ENCODE peak calls at places on chromosomes 1 and 21, in seven cellular contexts. One of them, this sample, is unnamed.

GRCh38 chr1:242425232-242425631 is 99.3 kb downstream of the PLD5 start:
- DNase-seq in kidney: no peak
- DNase-seq in lower lobe of right lung: no peak
- DNase-seq in cardiac muscle cell: no peak
- DNase-seq in foreskin keratinocyte: no peak
- DNase-seq in transverse colon: no peak
- DNase-seq in gastrocnemius medialis: no peak
- DNase-seq in this sample: no peak

GRCh38 chr1:67019600-67020136 is 34.3 kb downstream of the SLC35D1 start:
- DNase-seq in kidney: no peak
- DNase-seq in lower lobe of right lung: no peak
- DNase-seq in cardiac muscle cell: peak; percentile 68
- DNase-seq in foreskin keratinocyte: peak; percentile 58
- DNase-seq in transverse colon: no peak
- DNase-seq in gastrocnemius medialis: no peak
- DNase-seq in this sample: no peak

GRCh38 chr1:155091071-155092051 is 12.7 kb downstream of the EFNA3 start:
- DNase-seq in kidney: peak; percentile 88
- DNase-seq in lower lobe of right lung: peak; percentile 86
- DNase-seq in cardiac muscle cell: peak; percentile 81
- DNase-seq in foreskin keratinocyte: no peak
- DNase-seq in transverse colon: peak; percentile 84
- DNase-seq in gastrocnemius medialis: peak; percentile 44
- DNase-seq in this sample: peak; percentile 84

GRCh38 chr1:83828456-83828855 is 170.5 kb downstream of the TTLL7 start:
- DNase-seq in kidney: no peak
- DNase-seq in lower lobe of right lung: no peak
- DNase-seq in cardiac muscle cell: no peak
- DNase-seq in foreskin keratinocyte: no peak
- DNase-seq in transverse colon: no peak
- DNase-seq in gastrocnemius medialis: no peak
- DNase-seq in this sample: no peak

GRCh38 chr1:151867785-151868403 is 14.4 kb upstream of the THEM5 start:
- DNase-seq in kidney: no peak
- DNase-seq in lower lobe of right lung: no peak
- DNase-seq in cardiac muscle cell: peak; percentile 92
- DNase-seq in foreskin keratinocyte: peak; percentile 61
- DNase-seq in transverse colon: peak; percentile 15
- DNase-seq in gastrocnemius medialis: no peak
- DNase-seq in this sample: no peak

GRCh38 chr1:2049517-2050481 is at the start of gene PRKCZ:
- DNase-seq in kidney: peak; percentile 97
- DNase-seq in lower lobe of right lung: peak; percentile 95
- DNase-seq in cardiac muscle cell: peak; percentile 21
- DNase-seq in foreskin keratinocyte: peak; percentile 75
- DNase-seq in transverse colon: peak; percentile 97
- DNase-seq in gastrocnemius medialis: no peak
- DNase-seq in this sample: peak; percentile 97

GRCh38 chr1:63877021-63877767 is 103.4 kb downstream of the ROR1 start:
- DNase-seq in kidney: no peak
- DNase-seq in lower lobe of right lung: no peak
- DNase-seq in cardiac muscle cell: no peak
- DNase-seq in foreskin keratinocyte: no peak
- DNase-seq in transverse colon: no peak
- DNase-seq in gastrocnemius medialis: no peak
- DNase-seq in this sample: no peak

GRCh38 chr1:167175901-167176300 is 44.8 kb upstream of the POU2F1 start:
- DNase-seq in kidney: no peak
- DNase-seq in lower lobe of right lung: no peak
- DNase-seq in cardiac muscle cell: peak; percentile 10
- DNase-seq in foreskin keratinocyte: peak; percentile 20
- DNase-seq in transverse colon: no peak
- DNase-seq in gastrocnemius medialis: no peak
- DNase-seq in this sample: no peak

GRCh38 chr1:160022330-160023310 is 9.2 kb downstream of the PIGM start:
- DNase-seq in kidney: no peak
- DNase-seq in lower lobe of right lung: no peak
- DNase-seq in cardiac muscle cell: no peak
- DNase-seq in foreskin keratinocyte: no peak
- DNase-seq in transverse colon: no peak
- DNase-seq in gastrocnemius medialis: no peak
- DNase-seq in this sample: no peak

GRCh38 chr1:54453089-54453488 is 46.9 kb upstream of the SSBP3 start:
- DNase-seq in kidney: peak; percentile 15
- DNase-seq in lower lobe of right lung: no peak
- DNase-seq in cardiac muscle cell: no peak
- DNase-seq in foreskin keratinocyte: no peak
- DNase-seq in transverse colon: no peak
- DNase-seq in gastrocnemius medialis: no peak
- DNase-seq in this sample: peak; percentile 19

GRCh38 chr1:226603976-226604845 is 55.6 kb downstream of the STUM start:
- DNase-seq in kidney: peak; percentile 39
- DNase-seq in lower lobe of right lung: no peak
- DNase-seq in cardiac muscle cell: peak; percentile 12
- DNase-seq in foreskin keratinocyte: no peak
- DNase-seq in transverse colon: no peak
- DNase-seq in gastrocnemius medialis: no peak
- DNase-seq in this sample: no peak

GRCh38 chr1:76125441-76126215 is 51.1 kb downstream of the ST6GALNAC3 start:
- DNase-seq in kidney: no peak
- DNase-seq in lower lobe of right lung: no peak
- DNase-seq in cardiac muscle cell: no peak
- DNase-seq in foreskin keratinocyte: no peak
- DNase-seq in transverse colon: no peak
- DNase-seq in gastrocnemius medialis: no peak
- DNase-seq in this sample: no peak

GRCh38 chr1:110211503-110212164 is 1.5 kb downstream of the KCNC4 start:
- DNase-seq in kidney: no peak
- DNase-seq in lower lobe of right lung: peak; percentile 58
- DNase-seq in cardiac muscle cell: no peak
- DNase-seq in foreskin keratinocyte: no peak
- DNase-seq in transverse colon: no peak
- DNase-seq in gastrocnemius medialis: no peak
- DNase-seq in this sample: peak; percentile 24

GRCh38 chr1:212225416-212225815 is 59.8 kb upstream of the PPP2R5A start:
- DNase-seq in kidney: no peak
- DNase-seq in lower lobe of right lung: no peak
- DNase-seq in cardiac muscle cell: no peak
- DNase-seq in foreskin keratinocyte: no peak
- DNase-seq in transverse colon: no peak
- DNase-seq in gastrocnemius medialis: no peak
- DNase-seq in this sample: no peak

GRCh38 chr1:58597076-58597475 is 20.0 kb upstream of the TACSTD2 start:
- DNase-seq in kidney: no peak
- DNase-seq in lower lobe of right lung: no peak
- DNase-seq in cardiac muscle cell: no peak
- DNase-seq in foreskin keratinocyte: no peak
- DNase-seq in transverse colon: no peak
- DNase-seq in gastrocnemius medialis: no peak
- DNase-seq in this sample: no peak

GRCh38 chr1:58594556-58594955 is 17.5 kb upstream of the TACSTD2 start:
- DNase-seq in kidney: no peak
- DNase-seq in lower lobe of right lung: no peak
- DNase-seq in cardiac muscle cell: no peak
- DNase-seq in foreskin keratinocyte: no peak
- DNase-seq in transverse colon: no peak
- DNase-seq in gastrocnemius medialis: no peak
- DNase-seq in this sample: no peak

GRCh38 chr1:58592521-58593134 is 15.6 kb upstream of the TACSTD2 start:
- DNase-seq in kidney: peak; percentile 92
- DNase-seq in lower lobe of right lung: peak; percentile 86
- DNase-seq in cardiac muscle cell: peak; percentile 90
- DNase-seq in foreskin keratinocyte: peak; percentile 89
- DNase-seq in transverse colon: no peak
- DNase-seq in gastrocnemius medialis: no peak
- DNase-seq in this sample: peak; percentile 92

GRCh38 chr1:58597991-58598390 is 20.9 kb upstream of the TACSTD2 start:
- DNase-seq in kidney: no peak
- DNase-seq in lower lobe of right lung: no peak
- DNase-seq in cardiac muscle cell: no peak
- DNase-seq in foreskin keratinocyte: no peak
- DNase-seq in transverse colon: no peak
- DNase-seq in gastrocnemius medialis: no peak
- DNase-seq in this sample: no peak

DNA sequence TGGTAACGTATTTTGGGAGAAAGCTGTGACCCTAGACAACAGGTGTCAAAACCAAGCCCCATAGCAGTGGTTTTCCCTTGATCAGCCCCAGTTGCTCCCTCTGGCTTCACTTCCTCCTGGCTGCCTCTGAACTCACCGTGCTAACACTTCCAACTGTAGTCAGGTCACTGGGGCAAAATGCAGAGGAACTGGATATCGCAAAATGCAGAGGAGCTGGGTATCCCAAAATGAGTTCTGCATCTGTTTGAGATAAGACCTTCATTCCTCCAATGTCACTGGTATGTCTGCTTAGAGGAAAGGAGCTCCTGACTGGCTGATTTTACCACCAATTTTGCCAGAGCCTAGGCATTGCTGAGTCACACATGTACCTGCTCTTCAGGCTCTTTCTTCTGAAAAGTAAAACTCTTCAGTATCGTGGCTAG is 19.6 kb upstream of the TACSTD2 start:
- DNase-seq in kidney: no peak
- DNase-seq in lower lobe of right lung: no peak
- DNase-seq in cardiac muscle cell: no peak
- DNase-seq in foreskin keratinocyte: no peak
- DNase-seq in transverse colon: no peak
- DNase-seq in gastrocnemius medialis: no peak
- DNase-seq in this sample: no peak
- H3K4me1 ChIP-seq in kidney: peaks cover 5% of the 10 kb centered on the region
- H3K4me1 ChIP-seq in lower lobe of right lung: peaks cover 15% of the 10 kb centered on the region
- H3K4me1 ChIP-seq in cardiac muscle cell: no peaks in the 10 kb centered on the region
- H3K4me1 ChIP-seq in foreskin keratinocyte: peaks cover 16% of the 10 kb centered on the region
- H3K4me1 ChIP-seq in transverse colon: peaks cover 3% of the 10 kb centered on the region
- H3K4me1 ChIP-seq in gastrocnemius medialis: peaks cover 9% of the 10 kb centered on the region
- H3K4me1 ChIP-seq in this sample: peaks cover 16% of the 10 kb centered on the region

GRCh38 chr1:156456625-156457465 is 43.7 kb downstream of the MEF2D start:
- DNase-seq in kidney: peak; percentile 99
- DNase-seq in lower lobe of right lung: peak; percentile 98
- DNase-seq in cardiac muscle cell: peak; percentile 99
- DNase-seq in foreskin keratinocyte: peak; percentile 91
- DNase-seq in transverse colon: peak; percentile 99
- DNase-seq in gastrocnemius medialis: peak; percentile 99
- DNase-seq in this sample: peak; percentile 98
- TF ChIP-seq CTCF in kidney: no peak
- TF ChIP-seq CTCF in lower lobe of right lung: no peak
- TF ChIP-seq CTCF in cardiac muscle cell: no peak
- TF ChIP-seq CTCF in foreskin keratinocyte: no peak
- TF ChIP-seq CTCF in transverse colon: no peak
- TF ChIP-seq CTCF in gastrocnemius medialis: no peak
- TF ChIP-seq CTCF in this sample: no peak

GRCh38 chr1:9728451-9729295 is 77.1 kb downstream of the PIK3CD start:
- DNase-seq in kidney: peak; percentile 71
- DNase-seq in lower lobe of right lung: no peak
- DNase-seq in cardiac muscle cell: no peak
- DNase-seq in foreskin keratinocyte: no peak
- DNase-seq in transverse colon: no peak
- DNase-seq in gastrocnemius medialis: no peak
- DNase-seq in this sample: no peak

GRCh38 chr1:9726406-9726805 is 74.9 kb downstream of the PIK3CD start:
- DNase-seq in kidney: peak; percentile 61
- DNase-seq in lower lobe of right lung: no peak
- DNase-seq in cardiac muscle cell: no peak
- DNase-seq in foreskin keratinocyte: no peak
- DNase-seq in transverse colon: no peak
- DNase-seq in gastrocnemius medialis: no peak
- DNase-seq in this sample: no peak

GRCh38 chr1:9729523-9729922 is 78.0 kb downstream of the PIK3CD start:
- DNase-seq in kidney: peak; percentile 57
- DNase-seq in lower lobe of right lung: no peak
- DNase-seq in cardiac muscle cell: no peak
- DNase-seq in foreskin keratinocyte: no peak
- DNase-seq in transverse colon: no peak
- DNase-seq in gastrocnemius medialis: no peak
- DNase-seq in this sample: no peak

GRCh38 chr1:9724706-9725476 is 73.4 kb downstream of the PIK3CD start:
- DNase-seq in kidney: peak; percentile 79
- DNase-seq in lower lobe of right lung: peak; percentile 80
- DNase-seq in cardiac muscle cell: peak; percentile 64
- DNase-seq in foreskin keratinocyte: no peak
- DNase-seq in transverse colon: peak; percentile 65
- DNase-seq in gastrocnemius medialis: no peak
- DNase-seq in this sample: no peak

DNA sequence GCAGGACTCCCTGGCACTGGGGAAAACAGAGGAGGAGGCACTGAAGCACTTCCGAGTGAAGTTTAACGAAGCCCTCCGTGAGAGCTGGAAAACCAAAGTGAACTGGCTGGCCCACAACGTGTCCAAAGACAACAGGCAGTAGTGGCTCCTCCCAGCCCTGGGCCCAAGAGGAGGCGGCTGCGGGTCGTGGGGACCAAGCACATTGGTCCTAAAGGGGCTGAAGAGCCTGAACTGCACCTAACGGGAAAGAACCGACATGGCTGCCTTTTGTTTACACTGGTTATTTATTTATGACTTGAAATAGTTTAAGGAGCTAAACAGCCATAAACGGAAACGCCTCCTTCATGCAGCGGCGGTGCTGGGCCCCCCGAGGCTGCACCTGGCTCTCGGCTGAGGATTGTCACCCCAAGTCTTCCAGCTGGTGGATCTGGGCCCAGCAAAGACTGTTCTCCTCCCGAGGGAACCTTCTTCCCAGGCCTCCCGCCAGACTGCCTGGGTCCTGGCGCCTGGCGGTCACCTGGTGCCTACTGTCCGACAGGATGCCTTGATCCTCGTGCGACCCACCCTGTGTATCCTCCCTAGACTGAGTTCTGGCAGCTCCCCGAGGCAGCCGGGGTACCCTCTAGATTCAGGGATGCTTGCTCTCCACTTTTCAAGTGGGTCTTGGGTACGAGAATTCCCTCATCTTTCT is 75.5 kb downstream of the PIK3CD start:
- DNase-seq in kidney: no peak
- DNase-seq in lower lobe of right lung: no peak
- DNase-seq in cardiac muscle cell: no peak
- DNase-seq in foreskin keratinocyte: no peak
- DNase-seq in transverse colon: no peak
- DNase-seq in gastrocnemius medialis: no peak
- DNase-seq in this sample: no peak
- H3K27ac ChIP-seq in kidney: no peak overlapping the region
- H3K27ac ChIP-seq in lower lobe of right lung: no peak overlapping the region
- H3K27ac ChIP-seq in cardiac muscle cell: no peak overlapping the region
- H3K27ac ChIP-seq in foreskin keratinocyte: no peak overlapping the region
- H3K27ac ChIP-seq in transverse colon: no peak overlapping the region
- H3K27ac ChIP-seq in gastrocnemius medialis: no peak overlapping the region
- H3K27ac ChIP-seq in this sample: no peak overlapping the region

DNA sequence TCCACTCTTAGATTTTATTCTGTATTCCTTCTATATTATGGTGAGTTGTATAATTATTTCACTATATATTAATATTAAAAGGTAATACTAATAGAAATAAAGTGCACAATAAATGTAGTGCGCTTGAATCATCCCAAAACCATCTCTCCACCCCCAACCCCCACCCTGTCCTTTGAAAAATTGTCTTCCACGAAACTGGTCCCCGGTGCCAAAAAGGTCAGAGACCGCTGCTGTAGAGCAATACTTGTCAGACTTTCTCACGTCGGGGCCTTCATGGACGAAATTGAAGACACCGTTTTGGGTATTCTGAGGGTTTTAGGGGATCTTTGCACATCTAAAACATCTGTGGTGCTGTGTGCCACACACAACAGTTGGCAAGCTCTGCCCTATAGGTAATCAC is 19.6 kb downstream of the DYRK1A start:
- DNase-seq in kidney: no peak
- DNase-seq in lower lobe of right lung: no peak
- DNase-seq in cardiac muscle cell: no peak
- DNase-seq in foreskin keratinocyte: no peak
- DNase-seq in transverse colon: no peak
- DNase-seq in gastrocnemius medialis: no peak
- DNase-seq in this sample: no peak
- H3K4me1 ChIP-seq in kidney: peaks cover 14% of the 10 kb centered on the region
- H3K4me1 ChIP-seq in lower lobe of right lung: peaks cover 66% of the 10 kb centered on the region
- H3K4me1 ChIP-seq in cardiac muscle cell: peaks cover 11% of the 10 kb centered on the region
- H3K4me1 ChIP-seq in foreskin keratinocyte: no peaks in the 10 kb centered on the region
- H3K4me1 ChIP-seq in transverse colon: peaks cover 14% of the 10 kb centered on the region
- H3K4me1 ChIP-seq in gastrocnemius medialis: peaks cover 90% of the 10 kb centered on the region
- H3K4me1 ChIP-seq in this sample: peaks cover 17% of the 10 kb centered on the region